ENCODE peak calls at places on chromosomes 5 and 9, in nine cellular contexts. One of them, this sample, is unnamed.

GRCh38 chr5:2523180-2523579 is 228.3 kb downstream of the IRX2 start:
- DNase-seq in anterior cingulate cortex: no peak
- DNase-seq in RCC 7860: no peak
- DNase-seq in stimulated activated CD8-positive, alpha-beta memory T cell treated with anti-CD3 and anti-CD28 coated beads, Interleukin-4, amount 100 ng/mL, for 1 hour: no peak
- DNase-seq in Calu3: no peak
- DNase-seq in hippocampal formation: no peak
- DNase-seq in cerebellar cortex: no peak
- DNase-seq in foreskin melanocyte: no peak
- DNase-seq in AG10803: no peak
- DNase-seq in this sample: no peak

GRCh38 chr9:36327903-36328302 is 69.7 kb upstream of the GNE start:
- DNase-seq in AG10803: peak; percentile 35
- DNase-seq in cerebellar cortex: no peak
- DNase-seq in stimulated activated CD8-positive, alpha-beta memory T cell treated with anti-CD3 and anti-CD28 coated beads, Interleukin-4, amount 100 ng/mL, for 1 hour: no peak
- DNase-seq in foreskin melanocyte: peak; percentile 26
- DNase-seq in hippocampal formation: no peak
- DNase-seq in Calu3: no peak
- DNase-seq in RCC 7860: peak; percentile 33
- DNase-seq in anterior cingulate cortex: no peak
- DNase-seq in this sample: no peak

GRCh38 chr9:105053209-105053652 is 125.3 kb upstream of the ABCA1 start:
- DNase-seq in cerebellar cortex: no peak
- DNase-seq in RCC 7860: peak; percentile 97
- DNase-seq in anterior cingulate cortex: no peak
- DNase-seq in AG10803: peak; percentile 80
- DNase-seq in hippocampal formation: no peak
- DNase-seq in foreskin melanocyte: no peak
- DNase-seq in stimulated activated CD8-positive, alpha-beta memory T cell treated with anti-CD3 and anti-CD28 coated beads, Interleukin-4, amount 100 ng/mL, for 1 hour: no peak
- DNase-seq in Calu3: peak; percentile 42
- DNase-seq in this sample: peak; percentile 25

GRCh38 chr9:91361294-91362201 is at the start of gene AUH:
- DNase-seq in anterior cingulate cortex: peak; percentile 39
- DNase-seq in foreskin melanocyte: peak; percentile 60
- DNase-seq in stimulated activated CD8-positive, alpha-beta memory T cell treated with anti-CD3 and anti-CD28 coated beads, Interleukin-4, amount 100 ng/mL, for 1 hour: peak; percentile 70
- DNase-seq in hippocampal formation: peak; percentile 83
- DNase-seq in AG10803: peak; percentile 70
- DNase-seq in Calu3: peak; percentile 86
- DNase-seq in cerebellar cortex: peak; percentile 74
- DNase-seq in RCC 7860: peak; percentile 57
- DNase-seq in this sample: no peak

GRCh38 chr5:179232091-179232490 is 113.2 kb downstream of the ADAMTS2 start:
- DNase-seq in foreskin melanocyte: no peak
- DNase-seq in AG10803: no peak
- DNase-seq in anterior cingulate cortex: no peak
- DNase-seq in cerebellar cortex: no peak
- DNase-seq in RCC 7860: no peak
- DNase-seq in Calu3: no peak
- DNase-seq in hippocampal formation: no peak
- DNase-seq in stimulated activated CD8-positive, alpha-beta memory T cell treated with anti-CD3 and anti-CD28 coated beads, Interleukin-4, amount 100 ng/mL, for 1 hour: no peak
- DNase-seq in this sample: no peak

GRCh38 chr5:103262422-103262871 is 3.9 kb downstream of the MACIR start:
- DNase-seq in foreskin melanocyte: no peak
- DNase-seq in cerebellar cortex: no peak
- DNase-seq in RCC 7860: no peak
- DNase-seq in anterior cingulate cortex: no peak
- DNase-seq in Calu3: no peak
- DNase-seq in stimulated activated CD8-positive, alpha-beta memory T cell treated with anti-CD3 and anti-CD28 coated beads, Interleukin-4, amount 100 ng/mL, for 1 hour: no peak
- DNase-seq in hippocampal formation: no peak
- DNase-seq in AG10803: peak; percentile 66
- DNase-seq in this sample: no peak

GRCh38 chr9:93132946-93133640 is 958 bp downstream of the NINJ1 start:
- DNase-seq in RCC 7860: no peak
- DNase-seq in hippocampal formation: peak; percentile 58
- DNase-seq in cerebellar cortex: no peak
- DNase-seq in Calu3: peak; percentile 11
- DNase-seq in stimulated activated CD8-positive, alpha-beta memory T cell treated with anti-CD3 and anti-CD28 coated beads, Interleukin-4, amount 100 ng/mL, for 1 hour: no peak
- DNase-seq in AG10803: no peak
- DNase-seq in foreskin melanocyte: no peak
- DNase-seq in anterior cingulate cortex: no peak
- DNase-seq in this sample: no peak

GRCh38 chr5:83321656-83322055 is 149.9 kb upstream of the VCAN start:
- DNase-seq in AG10803: peak; percentile 50
- DNase-seq in RCC 7860: peak; percentile 15
- DNase-seq in cerebellar cortex: no peak
- DNase-seq in Calu3: no peak
- DNase-seq in stimulated activated CD8-positive, alpha-beta memory T cell treated with anti-CD3 and anti-CD28 coated beads, Interleukin-4, amount 100 ng/mL, for 1 hour: no peak
- DNase-seq in anterior cingulate cortex: no peak
- DNase-seq in foreskin melanocyte: no peak
- DNase-seq in hippocampal formation: no peak
- DNase-seq in this sample: no peak

GRCh38 chr5:141692919-141693848 is 11.2 kb upstream of the ARAP3 start:
- DNase-seq in AG10803: no peak
- DNase-seq in hippocampal formation: no peak
- DNase-seq in RCC 7860: peak; percentile 54
- DNase-seq in cerebellar cortex: no peak
- DNase-seq in anterior cingulate cortex: no peak
- DNase-seq in stimulated activated CD8-positive, alpha-beta memory T cell treated with anti-CD3 and anti-CD28 coated beads, Interleukin-4, amount 100 ng/mL, for 1 hour: peak; percentile 44
- DNase-seq in foreskin melanocyte: no peak
- DNase-seq in Calu3: no peak
- DNase-seq in this sample: no peak

GRCh38 chr5:168706655-168707069 is 127.5 kb upstream of the PANK3 start:
- DNase-seq in hippocampal formation: peak; percentile 19
- DNase-seq in cerebellar cortex: peak; percentile 93
- DNase-seq in RCC 7860: peak; percentile 46
- DNase-seq in stimulated activated CD8-positive, alpha-beta memory T cell treated with anti-CD3 and anti-CD28 coated beads, Interleukin-4, amount 100 ng/mL, for 1 hour: no peak
- DNase-seq in Calu3: peak; percentile 66
- DNase-seq in anterior cingulate cortex: no peak
- DNase-seq in foreskin melanocyte: no peak
- DNase-seq in AG10803: peak; percentile 19
- DNase-seq in this sample: no peak

GRCh38 chr5:179805070-179805528 is 1.6 kb downstream of the MGAT4B start:
- DNase-seq in hippocampal formation: no peak
- DNase-seq in stimulated activated CD8-positive, alpha-beta memory T cell treated with anti-CD3 and anti-CD28 coated beads, Interleukin-4, amount 100 ng/mL, for 1 hour: no peak
- DNase-seq in Calu3: no peak
- DNase-seq in cerebellar cortex: no peak
- DNase-seq in foreskin melanocyte: no peak
- DNase-seq in AG10803: no peak
- DNase-seq in anterior cingulate cortex: no peak
- DNase-seq in RCC 7860: no peak
- DNase-seq in this sample: no peak

GRCh38 chr5:109329296-109330252 is 80.2 kb downstream of the PJA2 start:
- DNase-seq in hippocampal formation: no peak
- DNase-seq in RCC 7860: no peak
- DNase-seq in stimulated activated CD8-positive, alpha-beta memory T cell treated with anti-CD3 and anti-CD28 coated beads, Interleukin-4, amount 100 ng/mL, for 1 hour: no peak
- DNase-seq in AG10803: peak; percentile 76
- DNase-seq in cerebellar cortex: no peak
- DNase-seq in foreskin melanocyte: peak; percentile 24
- DNase-seq in anterior cingulate cortex: no peak
- DNase-seq in Calu3: no peak
- DNase-seq in this sample: no peak

GRCh38 chr5:180315762-180316212 is 23.9 kb upstream of the MAPK9 start:
- DNase-seq in RCC 7860: no peak
- DNase-seq in hippocampal formation: peak; percentile 55
- DNase-seq in stimulated activated CD8-positive, alpha-beta memory T cell treated with anti-CD3 and anti-CD28 coated beads, Interleukin-4, amount 100 ng/mL, for 1 hour: peak; percentile 60
- DNase-seq in AG10803: peak; percentile 42
- DNase-seq in cerebellar cortex: peak; percentile 42
- DNase-seq in foreskin melanocyte: no peak
- DNase-seq in anterior cingulate cortex: no peak
- DNase-seq in Calu3: peak; percentile 83
- DNase-seq in this sample: no peak

GRCh38 chr5:3429962-3430361 is 165.7 kb upstream of the IRX1 start:
- DNase-seq in foreskin melanocyte: no peak
- DNase-seq in Calu3: no peak
- DNase-seq in anterior cingulate cortex: no peak
- DNase-seq in AG10803: no peak
- DNase-seq in stimulated activated CD8-positive, alpha-beta memory T cell treated with anti-CD3 and anti-CD28 coated beads, Interleukin-4, amount 100 ng/mL, for 1 hour: no peak
- DNase-seq in RCC 7860: no peak
- DNase-seq in cerebellar cortex: no peak
- DNase-seq in hippocampal formation: no peak
- DNase-seq in this sample: no peak

GRCh38 chr5:24804221-24804681 is 159.5 kb upstream of the CDH10 start:
- DNase-seq in AG10803: peak; percentile 59
- DNase-seq in RCC 7860: no peak
- DNase-seq in hippocampal formation: no peak
- DNase-seq in Calu3: no peak
- DNase-seq in foreskin melanocyte: no peak
- DNase-seq in cerebellar cortex: no peak
- DNase-seq in stimulated activated CD8-positive, alpha-beta memory T cell treated with anti-CD3 and anti-CD28 coated beads, Interleukin-4, amount 100 ng/mL, for 1 hour: no peak
- DNase-seq in anterior cingulate cortex: no peak
- DNase-seq in this sample: no peak

This sample was measured in GM12864.